ENCODE peak calls at places on chromosomes 7 and 10, in four cellular contexts. A is LoVo, U is memory B cell, W is GM19239. V is an unnamed sample.

GRCh38 chr7:100875356-100875751 is 451 bp downstream of the SRRT start:
- DNase-seq in U (no peak), W (no peak), A (peak), V (no peak)

GRCh38 chr7:100863406-100863950 is 3.7 kb upstream of the TRIP6 start:
- DNase-seq in A (no peak), U (no peak), W (no peak), V (peak)

GRCh38 chr10:133523631-133524203 is 3.4 kb upstream of the CYP2E1 start:
- DNase-seq in A (peak), U (no peak), W (no peak), V (no peak)

GRCh38 chr7:45174328-45174610 is 16.7 kb downstream of the RAMP3 start:
- DNase-seq in U (no peak), W (no peak), A (no peak), V (no peak)

GRCh38 chr10:72027498-72027897 is 60.9 kb downstream of the SPOCK2 start:
- DNase-seq in W (no peak), A (peak), U (no peak), V (no peak)

GRCh38 chr7:115183431-115184057 is 261.6 kb downstream of the MDFIC start:
- DNase-seq in A (no peak), W (no peak), U (no peak), V (peak)

GRCh38 chr7:1227071-1227804 is 5.4 kb upstream of the UNCX start:
- DNase-seq in U (no peak), A (no peak), W (no peak), V (no peak)

GRCh38 chr7:73429218-73429617 is 4.4 kb upstream of the FZD9 start:
- DNase-seq in W (no peak), A (no peak), U (no peak), V (no peak)

GRCh38 chr10:9877978-9878377 is 1139.7 kb upstream of the CELF2 start:
- DNase-seq in A (no peak), U (no peak), W (no peak), V (no peak)